ENCODE peak calls at places on chromosomes 3 and 15, in five cellular contexts. I, T, U, O and E are unnamed samples.

GRCh38 chr3:45152307-45152706 is 6.1 kb upstream of the CDCP1 start:
- DNase-seq in I (no peak), T (no peak), U (no peak), O (no peak), E (no peak)

GRCh38 chr3:140288575-140288974 is 353.6 kb downstream of the CLSTN2 start:
- DNase-seq in I (no peak), T (no peak), U (no peak), O (no peak), E (no peak)

GRCh38 chr3:197393711-197394110 is 95.3 kb upstream of the DLG1 start:
- DNase-seq in I (no peak), T (no peak), U (no peak), O (no peak), E (no peak)

GRCh38 chr15:93289951-93290350 is 200.9 kb upstream of the RGMA start:
- DNase-seq in I (no peak), T (no peak), U (no peak), O (no peak), E (no peak)

GRCh38 chr3:140530603-140531002 is 147.3 kb upstream of the TRIM42 start:
- DNase-seq in I (no peak), T (no peak), U (no peak), O (no peak), E (no peak)

GRCh38 chr3:194206375-194206774 is 70.4 kb downstream of the HES1 start:
- DNase-seq in I (no peak), T (no peak), U (peak), O (no peak), E (peak)

GRCh38 chr3:169246158-169246557 is 417.4 kb downstream of the MECOM start:
- DNase-seq in I (no peak), T (no peak), U (no peak), O (no peak), E (no peak)

GRCh38 chr3:146469206-146470017 is at the start of gene PLSCR2:
- DNase-seq in I (no peak), T (peak), U (peak), O (peak), E (peak)

GRCh38 chr3:114363554-114364202 is 69.8 kb downstream of the TIGIT start:
- DNase-seq in I (no peak), T (no peak), U (no peak), O (no peak), E (no peak)

GRCh38 chr15:101810905-101811304 is 1.1 kb upstream of the OR4F15 start:
- DNase-seq in I (no peak), T (no peak), U (no peak), O (no peak), E (no peak)

GRCh38 chr3:21894459-21895083 is 143.6 kb upstream of the ZNF385D start:
- DNase-seq in I (no peak), T (no peak), U (no peak), O (no peak), E (no peak)

GRCh38 chr3:106262976-106263375 is 394.2 kb upstream of the CBLB start:
- DNase-seq in I (no peak), T (no peak), U (no peak), O (no peak), E (no peak)

GRCh38 chr15:72179950-72180581 is 17.5 kb downstream of the GRAMD2A start:
- DNase-seq in I (peak), T (no peak), U (peak), O (no peak), E (no peak)

GRCh38 chr3:168025076-168025475 is 70.6 kb downstream of the GOLIM4 start:
- DNase-seq in I (no peak), T (no peak), U (no peak), O (no peak), E (no peak)

GRCh38 chr15:68644088-68644904 is 65.5 kb downstream of the CORO2B start:
- DNase-seq in I (no peak), T (no peak), U (no peak), O (no peak), E (no peak)

GRCh38 chr3:113232367-113232766 is 21.0 kb downstream of the BOC start:
- DNase-seq in I (no peak), T (no peak), U (no peak), O (no peak), E (no peak)

GRCh38 chr15:82047493-82048446 is 2.0 kb upstream of the MEX3B start:
- DNase-seq in I (no peak), T (no peak), U (no peak), O (no peak), E (no peak)

GRCh38 chr3:131349946-131350347 is 31.6 kb upstream of the NUDT16 start:
- DNase-seq in I (no peak), T (no peak), U (no peak), O (no peak), E (no peak)

GRCh38 chr3:101387351-101387750 is 67.0 kb upstream of the IMPG2 start:
- DNase-seq in I (no peak), T (no peak), U (no peak), O (no peak), E (no peak)

GRCh38 chr15:56736308-56736707 is 3.0 kb upstream of the ZNF280D start:
- DNase-seq in I (peak), T (peak), U (no peak), O (no peak), E (no peak)

GRCh38 chr3:156207802-156208685 is 87.7 kb downstream of the KCNAB1 start:
- DNase-seq in I (no peak), T (no peak), U (no peak), O (no peak), E (no peak)
- TF ChIP-seq POLR2AphosphoS5 in I (no peak), T (no peak), U (no peak), O (no peak), E (no peak)

GRCh38 chr3:107367353-107367752 is 9.9 kb upstream of the CCDC54 start:
- DNase-seq in I (no peak), T (peak), U (no peak), O (no peak), E (no peak)
- H3K27ac ChIP-seq in I (no peak), T (peak), U (no peak), O (no peak), E (no peak)

DNA sequence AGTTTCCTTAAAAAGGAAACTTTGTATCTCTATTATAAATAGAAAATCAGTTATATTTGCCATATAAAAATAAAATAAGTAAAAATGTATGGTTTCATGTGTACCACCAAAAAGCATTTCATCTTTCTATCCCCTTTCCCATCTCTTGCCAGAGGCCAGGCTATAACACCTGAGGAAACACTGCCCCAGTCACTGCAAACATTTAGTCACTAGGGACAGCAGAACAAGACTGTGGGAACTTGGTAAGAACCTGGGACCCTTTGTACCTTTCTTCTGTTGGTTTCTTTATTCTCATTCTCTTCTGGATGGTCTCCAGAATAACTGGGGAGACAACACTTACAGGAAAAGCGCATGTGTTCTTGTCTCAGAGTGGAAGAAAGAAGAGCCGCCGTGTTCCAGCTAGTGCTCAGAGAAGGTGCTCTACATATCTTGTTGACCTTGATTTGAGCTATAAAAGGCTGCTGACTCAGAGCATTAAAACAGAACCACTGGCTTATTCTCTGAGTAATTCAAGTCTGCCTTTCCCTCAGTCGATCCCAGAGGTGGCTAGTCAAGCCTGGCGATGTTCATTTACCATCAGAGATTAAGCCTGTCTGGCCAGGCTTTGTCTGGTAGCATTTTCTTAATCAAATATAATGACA is 361.6 kb downstream of the RBMS3 start:
- DNase-seq in I (no peak), T (no peak), U (no peak), O (no peak), E (peak)
- TF ChIP-seq POLR2A in I (no peak), T (no peak), U (no peak), O (no peak), E (no peak)

GRCh38 chr3:1400571-1400970 is 307.7 kb downstream of the CNTN6 start:
- DNase-seq in I (no peak), T (no peak), U (no peak), O (no peak), E (no peak)
- TF ChIP-seq POLR2AphosphoS5 in I (no peak), T (no peak), U (no peak), O (no peak), E (no peak)